ENCODE peak calls at places on chromosomes 16 and 17, in four cellular contexts. C, V, A and S are unnamed samples.

GRCh38 chr16:54715011-54715410 is 215.7 kb upstream of the IRX5 start:
- DNase-seq in C (no peak), A (no peak), V (no peak), S (no peak)

GRCh38 chr17:43530303-43531081 is 15.6 kb downstream of the ETV4 start:
- DNase-seq in V (no peak), C (peak; percentile 100), A (peak; percentile 72), S (peak; percentile 99)

GRCh38 chr16:71794943-71795342 is 13.7 kb downstream of the AP1G1 start:
- DNase-seq in C (no peak), V (no peak), A (no peak), S (no peak)

GRCh38 chr17:65340401-65340800 is 203.2 kb downstream of the RGS9 start:
- DNase-seq in V (no peak), C (no peak), A (no peak), S (no peak)

GRCh38 chr16:21653571-21653970 is 1.2 kb upstream of the IGSF6 start:
- DNase-seq in V (no peak), C (no peak), A (no peak), S (no peak)

GRCh38 chr16:21083729-21084268 is 66.8 kb downstream of the DNAH3 start:
- DNase-seq in C (peak; percentile 64), A (peak; percentile 57), V (no peak), S (peak; percentile 90)

GRCh38 chr16:57941016-57941656 is 29.8 kb downstream of the CNGB1 start:
- DNase-seq in V (no peak), C (no peak), A (no peak), S (no peak)

GRCh38 chr17:81722184-81723120 is 10.4 kb downstream of the SLC25A10 start:
- DNase-seq in V (no peak), C (no peak), A (peak; percentile 80), S (no peak)

GRCh38 chr17:50514936-50515702 is 6.9 kb downstream of the MYCBPAP start:
- DNase-seq in V (no peak), A (no peak), C (peak; percentile 60), S (no peak)

GRCh38 chr17:34998205-34998604 is 17.9 kb downstream of the LIG3 start:
- DNase-seq in A (peak; percentile 86), C (peak; percentile 56), V (peak; percentile 40), S (peak; percentile 31)

GRCh38 chr17:81279278-81280073 is 15.6 kb downstream of the SLC38A10 start:
- DNase-seq in A (no peak), V (no peak), C (no peak), S (no peak)

GRCh38 chr16:62445909-62446308 is 409.7 kb upstream of the CDH8 start:
- DNase-seq in C (no peak), V (no peak), A (no peak), S (no peak)

GRCh38 chr16:2056681-2057407 is 9.1 kb downstream of the TSC2 start:
- DNase-seq in A (no peak), V (no peak), C (no peak), S (no peak)

GRCh38 chr16:83964684-83965443 is 3.2 kb upstream of the NECAB2 start:
- DNase-seq in A (no peak), V (no peak), C (no peak), S (no peak)

GRCh38 chr17:46818319-46818928 is at the start of gene WNT3:
- DNase-seq in V (no peak), C (no peak), A (peak; percentile 88), S (peak; percentile 89)

GRCh38 chr17:74646231-74646630 is 22.7 kb upstream of the CD300E start:
- DNase-seq in C (peak; percentile 13), A (peak; percentile 16), V (no peak), S (no peak)
- TF ChIP-seq BRCA1 in C (no peak), A (no peak), V (no peak), S (no peak)

DNA sequence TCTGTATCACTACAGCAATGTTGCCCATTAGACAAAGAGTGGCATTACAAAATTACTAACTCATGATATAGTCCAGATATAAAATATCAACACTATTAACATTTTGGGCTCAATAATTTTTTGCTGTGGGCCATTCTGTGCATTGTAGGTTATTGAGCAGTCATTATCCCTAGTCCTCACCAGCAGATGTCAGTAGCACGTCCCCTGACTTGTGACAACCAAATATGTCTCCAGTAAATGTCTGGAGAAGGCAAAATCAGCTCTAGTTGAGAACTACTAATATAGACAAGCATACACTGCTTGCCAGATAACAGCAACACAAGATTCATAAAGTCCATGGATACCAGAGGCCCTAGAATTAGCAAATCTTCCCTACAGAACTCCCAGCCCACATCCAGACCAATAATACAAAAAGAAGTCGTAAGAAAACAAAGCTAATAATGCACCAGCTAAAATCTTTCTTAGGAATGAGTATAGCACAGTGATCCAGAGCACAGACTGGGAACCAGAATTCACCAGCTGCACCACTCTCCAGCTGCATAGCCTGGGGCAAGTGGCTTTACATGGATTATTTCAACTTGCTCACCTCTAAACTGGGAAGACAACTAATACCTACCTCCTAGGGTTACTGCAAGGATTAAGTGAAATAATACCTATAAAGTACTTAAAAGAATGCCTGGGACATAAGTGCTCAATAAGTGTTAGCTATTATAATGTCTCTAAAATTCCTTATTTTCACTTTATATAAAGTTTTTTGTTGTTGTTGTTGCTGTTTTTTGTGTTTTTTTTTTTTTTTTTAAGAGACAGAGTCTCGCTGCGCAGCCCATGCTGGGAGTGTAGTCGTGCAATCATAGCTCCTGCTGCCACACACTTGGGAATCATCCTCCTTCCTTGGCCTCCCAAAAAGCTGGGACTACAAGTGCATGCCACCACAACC is 23.7 kb downstream of the HELZ start:
- DNase-seq in A (peak; percentile 45), V (no peak), C (peak; percentile 34), S (no peak)
- TF ChIP-seq SRF in A (no peak), V (no peak), C (no peak), S (no peak)

GRCh38 chr16:81174644-81175324 is 63.7 kb upstream of the BCO1 start:
- DNase-seq in V (no peak), C (no peak), A (no peak), S (no peak)
- TF ChIP-seq BRCA1 in V (no peak), C (peak; percentile 56), A (no peak), S (no peak)

GRCh38 chr17:33038740-33039139 is 47.1 kb downstream of the SPACA3 start:
- DNase-seq in C (no peak), A (peak; percentile 70), V (no peak), S (peak; percentile 89)
- TF ChIP-seq SRF in C (no peak), A (no peak), V (no peak), S (no peak)

GRCh38 chr17:52298881-52299280 is 140.4 kb upstream of the CA10 start:
- DNase-seq in A (no peak), C (no peak), V (no peak), S (no peak)

GRCh38 chr17:52297230-52298010 is 138.9 kb upstream of the CA10 start:
- DNase-seq in C (peak; percentile 5), A (no peak), V (no peak), S (no peak)
- TF ChIP-seq BRCA1 in C (no peak), A (no peak), V (no peak), S (no peak)

DNA sequence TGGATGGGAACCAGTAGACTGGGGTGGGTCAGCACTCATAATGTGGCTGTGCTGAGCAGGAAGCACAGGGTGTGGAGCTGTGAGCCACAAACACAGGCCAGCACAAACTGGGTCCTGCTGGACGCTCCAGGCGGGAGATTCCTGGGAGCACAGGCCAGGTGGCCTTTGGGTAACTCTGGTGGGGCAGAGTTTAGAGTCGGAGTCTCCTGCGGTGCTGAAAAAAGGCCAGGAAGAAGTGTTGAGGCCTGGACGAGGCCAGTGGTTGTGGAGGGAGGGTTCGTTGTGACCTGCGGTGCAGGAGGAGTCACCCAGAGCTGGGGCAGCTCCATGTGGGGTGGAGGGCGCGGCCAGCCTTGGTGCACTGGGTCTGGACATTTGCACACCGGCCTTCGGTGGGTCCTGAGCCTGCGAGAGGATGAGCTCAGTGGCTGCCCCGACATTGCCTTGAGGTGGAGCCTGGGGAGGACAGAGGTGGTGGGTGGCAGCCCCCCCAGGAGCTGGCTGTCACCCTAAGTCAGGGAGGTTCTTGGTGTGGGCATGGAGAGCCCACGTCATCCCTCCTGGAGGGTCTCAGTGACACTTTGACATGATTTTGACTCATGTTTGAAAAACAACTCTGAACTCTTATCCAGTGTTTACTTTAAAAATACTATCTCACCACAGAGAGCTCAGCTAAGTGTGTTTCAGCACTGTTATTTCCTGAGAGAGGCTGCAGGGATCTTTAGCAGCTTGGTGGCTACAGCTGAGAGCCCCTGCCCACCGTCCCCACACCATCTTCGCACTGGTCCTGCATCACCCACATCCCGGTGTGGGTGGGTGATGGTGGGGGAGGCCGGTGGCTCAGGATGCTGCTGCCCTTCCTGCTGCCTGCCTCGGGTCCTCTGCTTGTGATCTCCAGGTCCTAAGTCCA is 98.7 kb downstream of the NPIPB11 start:
- DNase-seq in C (peak; percentile 58), V (no peak), A (no peak), S (no peak)
- TF ChIP-seq SRF in C (no peak), V (no peak), A (no peak), S (no peak)